ENCODE peak calls at places on chromosomes 6 and 20, in seven cellular contexts. One of them, this sample, is unnamed.
A peak's percentile ranks its signal among the peaks of the same experiment; 100 is the strongest.

GRCh38 chr6:32439708-32440214 is at the start of gene HLA-DRA:
- DNase-seq in C1 segment of cervical spinal cord: no peak
- DNase-seq in mammary epithelial cell: peak; percentile 17
- DNase-seq in Right ventricle myocardium superior: no peak
- DNase-seq in HuH-7: no peak
- DNase-seq in HCEC 1CT: peak; percentile 20
- DNase-seq in stimulated activated naive B cell treated with anti-CD40 and anti-IgM and Interleukin-4, amounts not matched to agents 10 μg/mL and 1 μg/mL and 100 μg/mL, for 72 hours: peak; percentile 77
- DNase-seq in this sample: no peak

GRCh38 chr6:21522773-21523490 is 70.6 kb upstream of the SOX4 start:
- DNase-seq in C1 segment of cervical spinal cord: no peak
- DNase-seq in mammary epithelial cell: no peak
- DNase-seq in Right ventricle myocardium superior: no peak
- DNase-seq in HuH-7: peak; percentile 36
- DNase-seq in HCEC 1CT: no peak
- DNase-seq in stimulated activated naive B cell treated with anti-CD40 and anti-IgM and Interleukin-4, amounts not matched to agents 10 μg/mL and 1 μg/mL and 100 μg/mL, for 72 hours: no peak
- DNase-seq in this sample: no peak

GRCh38 chr20:32192698-32193097 is 14.8 kb downstream of the PLAGL2 start:
- DNase-seq in C1 segment of cervical spinal cord: no peak
- DNase-seq in mammary epithelial cell: no peak
- DNase-seq in Right ventricle myocardium superior: no peak
- DNase-seq in HuH-7: no peak
- DNase-seq in HCEC 1CT: no peak
- DNase-seq in stimulated activated naive B cell treated with anti-CD40 and anti-IgM and Interleukin-4, amounts not matched to agents 10 μg/mL and 1 μg/mL and 100 μg/mL, for 72 hours: no peak
- DNase-seq in this sample: no peak

GRCh38 chr6:1181939-1182338 is 130.0 kb upstream of the FOXQ1 start:
- DNase-seq in C1 segment of cervical spinal cord: no peak
- DNase-seq in mammary epithelial cell: peak; percentile 29
- DNase-seq in Right ventricle myocardium superior: no peak
- DNase-seq in HuH-7: no peak
- DNase-seq in HCEC 1CT: no peak
- DNase-seq in stimulated activated naive B cell treated with anti-CD40 and anti-IgM and Interleukin-4, amounts not matched to agents 10 μg/mL and 1 μg/mL and 100 μg/mL, for 72 hours: no peak
- DNase-seq in this sample: no peak

GRCh38 chr20:10131612-10132345 is 86.9 kb upstream of the SNAP25 start:
- DNase-seq in C1 segment of cervical spinal cord: no peak
- DNase-seq in mammary epithelial cell: peak; percentile 15
- DNase-seq in Right ventricle myocardium superior: peak; percentile 81
- DNase-seq in HuH-7: no peak
- DNase-seq in HCEC 1CT: peak; percentile 7
- DNase-seq in stimulated activated naive B cell treated with anti-CD40 and anti-IgM and Interleukin-4, amounts not matched to agents 10 μg/mL and 1 μg/mL and 100 μg/mL, for 72 hours: no peak
- DNase-seq in this sample: peak; percentile 81

GRCh38 chr6:132719736-132720448 is 6.0 kb upstream of the VNN1 start:
- DNase-seq in C1 segment of cervical spinal cord: no peak
- DNase-seq in mammary epithelial cell: no peak
- DNase-seq in Right ventricle myocardium superior: no peak
- DNase-seq in HuH-7: peak; percentile 55
- DNase-seq in HCEC 1CT: no peak
- DNase-seq in stimulated activated naive B cell treated with anti-CD40 and anti-IgM and Interleukin-4, amounts not matched to agents 10 μg/mL and 1 μg/mL and 100 μg/mL, for 72 hours: no peak
- DNase-seq in this sample: no peak

GRCh38 chr6:168177492-168177891 is 98.5 kb upstream of the FRMD1 start:
- DNase-seq in C1 segment of cervical spinal cord: no peak
- DNase-seq in mammary epithelial cell: no peak
- DNase-seq in Right ventricle myocardium superior: no peak
- DNase-seq in HuH-7: no peak
- DNase-seq in HCEC 1CT: no peak
- DNase-seq in stimulated activated naive B cell treated with anti-CD40 and anti-IgM and Interleukin-4, amounts not matched to agents 10 μg/mL and 1 μg/mL and 100 μg/mL, for 72 hours: no peak
- DNase-seq in this sample: no peak

GRCh38 chr6:43171284-43172126 is 436 bp downstream of the SRF start:
- DNase-seq in C1 segment of cervical spinal cord: no peak
- DNase-seq in mammary epithelial cell: no peak
- DNase-seq in Right ventricle myocardium superior: peak; percentile 61
- DNase-seq in HuH-7: no peak
- DNase-seq in HCEC 1CT: no peak
- DNase-seq in stimulated activated naive B cell treated with anti-CD40 and anti-IgM and Interleukin-4, amounts not matched to agents 10 μg/mL and 1 μg/mL and 100 μg/mL, for 72 hours: no peak
- DNase-seq in this sample: no peak

GRCh38 chr6:163806761-163807499 is 392.4 kb downstream of the QKI start:
- DNase-seq in C1 segment of cervical spinal cord: no peak
- DNase-seq in mammary epithelial cell: no peak
- DNase-seq in Right ventricle myocardium superior: no peak
- DNase-seq in HuH-7: no peak
- DNase-seq in HCEC 1CT: no peak
- DNase-seq in stimulated activated naive B cell treated with anti-CD40 and anti-IgM and Interleukin-4, amounts not matched to agents 10 μg/mL and 1 μg/mL and 100 μg/mL, for 72 hours: no peak
- DNase-seq in this sample: no peak

GRCh38 chr6:89411269-89412070 is 603 bp downstream of the RRAGD start:
- DNase-seq in C1 segment of cervical spinal cord: no peak
- DNase-seq in mammary epithelial cell: peak; percentile 11
- DNase-seq in Right ventricle myocardium superior: peak; percentile 61
- DNase-seq in HuH-7: peak; percentile 56
- DNase-seq in HCEC 1CT: no peak
- DNase-seq in stimulated activated naive B cell treated with anti-CD40 and anti-IgM and Interleukin-4, amounts not matched to agents 10 μg/mL and 1 μg/mL and 100 μg/mL, for 72 hours: peak; percentile 33
- DNase-seq in this sample: peak; percentile 85

GRCh38 chr20:41078329-41078728 is 49.7 kb downstream of the TOP1 start:
- DNase-seq in C1 segment of cervical spinal cord: no peak
- DNase-seq in mammary epithelial cell: peak; percentile 27
- DNase-seq in Right ventricle myocardium superior: no peak
- DNase-seq in HuH-7: peak; percentile 20
- DNase-seq in HCEC 1CT: peak; percentile 50
- DNase-seq in stimulated activated naive B cell treated with anti-CD40 and anti-IgM and Interleukin-4, amounts not matched to agents 10 μg/mL and 1 μg/mL and 100 μg/mL, for 72 hours: no peak
- DNase-seq in this sample: no peak

GRCh38 chr6:134470090-134470975 is 152.4 kb upstream of the SGK1 start:
- DNase-seq in C1 segment of cervical spinal cord: no peak
- DNase-seq in mammary epithelial cell: no peak
- DNase-seq in Right ventricle myocardium superior: no peak
- DNase-seq in HuH-7: no peak
- DNase-seq in HCEC 1CT: no peak
- DNase-seq in stimulated activated naive B cell treated with anti-CD40 and anti-IgM and Interleukin-4, amounts not matched to agents 10 μg/mL and 1 μg/mL and 100 μg/mL, for 72 hours: no peak
- DNase-seq in this sample: no peak

GRCh38 chr6:158284340-158285210 is 27.7 kb upstream of the TULP4 start:
- DNase-seq in C1 segment of cervical spinal cord: no peak
- DNase-seq in mammary epithelial cell: peak; percentile 9
- DNase-seq in Right ventricle myocardium superior: no peak
- DNase-seq in HuH-7: no peak
- DNase-seq in HCEC 1CT: peak; percentile 92
- DNase-seq in stimulated activated naive B cell treated with anti-CD40 and anti-IgM and Interleukin-4, amounts not matched to agents 10 μg/mL and 1 μg/mL and 100 μg/mL, for 72 hours: no peak
- DNase-seq in this sample: no peak

GRCh38 chr20:47456041-47456537 is 45.6 kb upstream of the NCOA3 start:
- DNase-seq in C1 segment of cervical spinal cord: no peak
- DNase-seq in mammary epithelial cell: no peak
- DNase-seq in Right ventricle myocardium superior: no peak
- DNase-seq in HuH-7: no peak
- DNase-seq in HCEC 1CT: no peak
- DNase-seq in stimulated activated naive B cell treated with anti-CD40 and anti-IgM and Interleukin-4, amounts not matched to agents 10 μg/mL and 1 μg/mL and 100 μg/mL, for 72 hours: no peak
- DNase-seq in this sample: peak; percentile 64

GRCh38 chr6:11200356-11200755 is 32.1 kb downstream of the NEDD9 start:
- DNase-seq in C1 segment of cervical spinal cord: no peak
- DNase-seq in mammary epithelial cell: no peak
- DNase-seq in Right ventricle myocardium superior: no peak
- DNase-seq in HuH-7: no peak
- DNase-seq in HCEC 1CT: peak; percentile 73
- DNase-seq in stimulated activated naive B cell treated with anti-CD40 and anti-IgM and Interleukin-4, amounts not matched to agents 10 μg/mL and 1 μg/mL and 100 μg/mL, for 72 hours: no peak
- DNase-seq in this sample: no peak

GRCh38 chr6:90148867-90149266 is 147.8 kb downstream of the BACH2 start:
- DNase-seq in C1 segment of cervical spinal cord: no peak
- DNase-seq in mammary epithelial cell: no peak
- DNase-seq in Right ventricle myocardium superior: no peak
- DNase-seq in HuH-7: no peak
- DNase-seq in HCEC 1CT: no peak
- DNase-seq in stimulated activated naive B cell treated with anti-CD40 and anti-IgM and Interleukin-4, amounts not matched to agents 10 μg/mL and 1 μg/mL and 100 μg/mL, for 72 hours: no peak
- DNase-seq in this sample: no peak

GRCh38 chr6:151160869-151161268 is 78.9 kb upstream of the AKAP12 start:
- DNase-seq in C1 segment of cervical spinal cord: no peak
- DNase-seq in mammary epithelial cell: peak; percentile 5
- DNase-seq in Right ventricle myocardium superior: no peak
- DNase-seq in HuH-7: no peak
- DNase-seq in HCEC 1CT: no peak
- DNase-seq in stimulated activated naive B cell treated with anti-CD40 and anti-IgM and Interleukin-4, amounts not matched to agents 10 μg/mL and 1 μg/mL and 100 μg/mL, for 72 hours: no peak
- DNase-seq in this sample: no peak

GRCh38 chr20:46307139-46307998 is 929 bp downstream of the CDH22 start:
- DNase-seq in C1 segment of cervical spinal cord: no peak
- DNase-seq in mammary epithelial cell: peak; percentile 25
- DNase-seq in Right ventricle myocardium superior: peak; percentile 57
- DNase-seq in HuH-7: peak; percentile 87
- DNase-seq in HCEC 1CT: peak; percentile 43
- DNase-seq in stimulated activated naive B cell treated with anti-CD40 and anti-IgM and Interleukin-4, amounts not matched to agents 10 μg/mL and 1 μg/mL and 100 μg/mL, for 72 hours: peak; percentile 47
- DNase-seq in this sample: no peak

GRCh38 chr6:161164182-161164625 is 109.7 kb downstream of the AGPAT4 start:
- DNase-seq in C1 segment of cervical spinal cord: no peak
- DNase-seq in mammary epithelial cell: no peak
- DNase-seq in Right ventricle myocardium superior: no peak
- DNase-seq in HuH-7: no peak
- DNase-seq in HCEC 1CT: no peak
- DNase-seq in stimulated activated naive B cell treated with anti-CD40 and anti-IgM and Interleukin-4, amounts not matched to agents 10 μg/mL and 1 μg/mL and 100 μg/mL, for 72 hours: no peak
- DNase-seq in this sample: no peak

GRCh38 chr6:14277405-14277930 is 159.9 kb downstream of the CD83 start:
- DNase-seq in C1 segment of cervical spinal cord: no peak
- DNase-seq in mammary epithelial cell: no peak
- DNase-seq in Right ventricle myocardium superior: no peak
- DNase-seq in HuH-7: no peak
- DNase-seq in HCEC 1CT: no peak
- DNase-seq in stimulated activated naive B cell treated with anti-CD40 and anti-IgM and Interleukin-4, amounts not matched to agents 10 μg/mL and 1 μg/mL and 100 μg/mL, for 72 hours: no peak
- DNase-seq in this sample: no peak

GRCh38 chr6:158149641-158150040 is 18.4 kb downstream of the SERAC1 start:
- DNase-seq in C1 segment of cervical spinal cord: no peak
- DNase-seq in mammary epithelial cell: peak; percentile 61
- DNase-seq in Right ventricle myocardium superior: no peak
- DNase-seq in HuH-7: no peak
- DNase-seq in HCEC 1CT: peak; percentile 83
- DNase-seq in stimulated activated naive B cell treated with anti-CD40 and anti-IgM and Interleukin-4, amounts not matched to agents 10 μg/mL and 1 μg/mL and 100 μg/mL, for 72 hours: no peak
- DNase-seq in this sample: no peak

GRCh38 chr20:4445331-4445730 is 276.4 kb upstream of the PRND start:
- DNase-seq in C1 segment of cervical spinal cord: no peak
- DNase-seq in mammary epithelial cell: no peak
- DNase-seq in Right ventricle myocardium superior: no peak
- DNase-seq in HuH-7: no peak
- DNase-seq in HCEC 1CT: no peak
- DNase-seq in stimulated activated naive B cell treated with anti-CD40 and anti-IgM and Interleukin-4, amounts not matched to agents 10 μg/mL and 1 μg/mL and 100 μg/mL, for 72 hours: no peak
- DNase-seq in this sample: no peak

GRCh38 chr6:16711551-16712249 is 49.6 kb downstream of the ATXN1 start:
- DNase-seq in C1 segment of cervical spinal cord: no peak
- DNase-seq in mammary epithelial cell: peak; percentile 79
- DNase-seq in Right ventricle myocardium superior: no peak
- DNase-seq in HuH-7: no peak
- DNase-seq in HCEC 1CT: no peak
- DNase-seq in stimulated activated naive B cell treated with anti-CD40 and anti-IgM and Interleukin-4, amounts not matched to agents 10 μg/mL and 1 μg/mL and 100 μg/mL, for 72 hours: no peak
- DNase-seq in this sample: no peak

GRCh38 chr20:13286052-13286451 is 65.0 kb downstream of the ISM1 start:
- DNase-seq in C1 segment of cervical spinal cord: no peak
- DNase-seq in mammary epithelial cell: peak; percentile 32
- DNase-seq in Right ventricle myocardium superior: no peak
- DNase-seq in HuH-7: no peak
- DNase-seq in HCEC 1CT: no peak
- DNase-seq in stimulated activated naive B cell treated with anti-CD40 and anti-IgM and Interleukin-4, amounts not matched to agents 10 μg/mL and 1 μg/mL and 100 μg/mL, for 72 hours: no peak
- DNase-seq in this sample: no peak

GRCh38 chr6:126041516-126042447 is 55.4 kb downstream of the TRMT11 start:
- DNase-seq in C1 segment of cervical spinal cord: no peak
- DNase-seq in mammary epithelial cell: no peak
- DNase-seq in Right ventricle myocardium superior: no peak
- DNase-seq in HuH-7: no peak
- DNase-seq in HCEC 1CT: no peak
- DNase-seq in stimulated activated naive B cell treated with anti-CD40 and anti-IgM and Interleukin-4, amounts not matched to agents 10 μg/mL and 1 μg/mL and 100 μg/mL, for 72 hours: no peak
- DNase-seq in this sample: no peak

GRCh38 chr20:11394145-11394833 is 523.4 kb upstream of the BTBD3 start:
- DNase-seq in C1 segment of cervical spinal cord: no peak
- DNase-seq in mammary epithelial cell: peak; percentile 97
- DNase-seq in Right ventricle myocardium superior: no peak
- DNase-seq in HuH-7: no peak
- DNase-seq in HCEC 1CT: peak; percentile 40
- DNase-seq in stimulated activated naive B cell treated with anti-CD40 and anti-IgM and Interleukin-4, amounts not matched to agents 10 μg/mL and 1 μg/mL and 100 μg/mL, for 72 hours: no peak
- DNase-seq in this sample: no peak

GRCh38 chr6:97626586-97627441 is 343.8 kb upstream of the MMS22L start:
- DNase-seq in C1 segment of cervical spinal cord: peak; percentile 3
- DNase-seq in mammary epithelial cell: no peak
- DNase-seq in Right ventricle myocardium superior: peak; percentile 22
- DNase-seq in HuH-7: no peak
- DNase-seq in HCEC 1CT: no peak
- DNase-seq in stimulated activated naive B cell treated with anti-CD40 and anti-IgM and Interleukin-4, amounts not matched to agents 10 μg/mL and 1 μg/mL and 100 μg/mL, for 72 hours: no peak
- DNase-seq in this sample: no peak

GRCh38 chr6:6897140-6897539 is 210.6 kb upstream of the RREB1 start:
- DNase-seq in C1 segment of cervical spinal cord: no peak
- DNase-seq in mammary epithelial cell: no peak
- DNase-seq in Right ventricle myocardium superior: no peak
- DNase-seq in HuH-7: no peak
- DNase-seq in HCEC 1CT: no peak
- DNase-seq in stimulated activated naive B cell treated with anti-CD40 and anti-IgM and Interleukin-4, amounts not matched to agents 10 μg/mL and 1 μg/mL and 100 μg/mL, for 72 hours: no peak
- DNase-seq in this sample: no peak

GRCh38 chr6:102075539-102075938 is 682.0 kb downstream of the GRIK2 start:
- DNase-seq in C1 segment of cervical spinal cord: no peak
- DNase-seq in mammary epithelial cell: peak; percentile 20
- DNase-seq in Right ventricle myocardium superior: no peak
- DNase-seq in HuH-7: peak; percentile 15
- DNase-seq in HCEC 1CT: no peak
- DNase-seq in stimulated activated naive B cell treated with anti-CD40 and anti-IgM and Interleukin-4, amounts not matched to agents 10 μg/mL and 1 μg/mL and 100 μg/mL, for 72 hours: no peak
- DNase-seq in this sample: no peak

GRCh38 chr6:34232901-34233300 is 3.8 kb upstream of the HMGA1 start:
- DNase-seq in C1 segment of cervical spinal cord: no peak
- DNase-seq in mammary epithelial cell: no peak
- DNase-seq in Right ventricle myocardium superior: no peak
- DNase-seq in HuH-7: no peak
- DNase-seq in HCEC 1CT: no peak
- DNase-seq in stimulated activated naive B cell treated with anti-CD40 and anti-IgM and Interleukin-4, amounts not matched to agents 10 μg/mL and 1 μg/mL and 100 μg/mL, for 72 hours: no peak
- DNase-seq in this sample: no peak

GRCh38 chr6:136736281-136736960 is 55.9 kb downstream of the MAP3K5 start:
- DNase-seq in C1 segment of cervical spinal cord: no peak
- DNase-seq in mammary epithelial cell: no peak
- DNase-seq in Right ventricle myocardium superior: no peak
- DNase-seq in HuH-7: no peak
- DNase-seq in HCEC 1CT: no peak
- DNase-seq in stimulated activated naive B cell treated with anti-CD40 and anti-IgM and Interleukin-4, amounts not matched to agents 10 μg/mL and 1 μg/mL and 100 μg/mL, for 72 hours: no peak
- DNase-seq in this sample: no peak

GRCh38 chr6:27726620-27727023 is 185.6 kb downstream of the OR2B2 start:
- DNase-seq in C1 segment of cervical spinal cord: no peak
- DNase-seq in mammary epithelial cell: peak; percentile 67
- DNase-seq in Right ventricle myocardium superior: no peak
- DNase-seq in HuH-7: no peak
- DNase-seq in HCEC 1CT: no peak
- DNase-seq in stimulated activated naive B cell treated with anti-CD40 and anti-IgM and Interleukin-4, amounts not matched to agents 10 μg/mL and 1 μg/mL and 100 μg/mL, for 72 hours: no peak
- DNase-seq in this sample: no peak

GRCh38 chr6:3489032-3489757 is 32.3 kb upstream of the SLC22A23 start:
- DNase-seq in C1 segment of cervical spinal cord: no peak
- DNase-seq in mammary epithelial cell: peak; percentile 64
- DNase-seq in Right ventricle myocardium superior: no peak
- DNase-seq in HuH-7: no peak
- DNase-seq in HCEC 1CT: no peak
- DNase-seq in stimulated activated naive B cell treated with anti-CD40 and anti-IgM and Interleukin-4, amounts not matched to agents 10 μg/mL and 1 μg/mL and 100 μg/mL, for 72 hours: no peak
- DNase-seq in this sample: no peak